ENCODE peak calls at places on chromosomes 3 and 15, in ten cellular contexts. S is fibroblast of the aortic adventitia; Z is epithelial cell of esophagus; A is thoracic aorta; C is GM12864; Y is kidney epithelial cell; E is skeletal muscle cell; W is AG04450; D is right cardiac atrium; J is CD8-positive, alpha-beta T cell. O is an unnamed sample.

GRCh38 chr3:156648086-156648485 is 26.3 kb upstream of the TIPARP start:
- DNase-seq in Y (no peak), C (no peak), W (no peak), S (no peak), E (peak), D (no peak), A (no peak), Z (peak), J (no peak), O (no peak)

GRCh38 chr3:186825294-186825821 is 17.2 kb upstream of the ADIPOQ start:
- DNase-seq in J (no peak), A (no peak), C (no peak), D (peak), W (peak), Y (no peak), Z (peak), E (peak), S (peak), O (no peak)

GRCh38 chr3:40741729-40742128 is 217.0 kb downstream of the ZNF621 start:
- DNase-seq in C (no peak), J (no peak), Z (no peak), A (no peak), S (no peak), Y (peak), E (peak), W (no peak), D (no peak), O (no peak)

GRCh38 chr15:47184003-47184404 is 533.3 kb upstream of the SEMA6D start:
- DNase-seq in A (no peak), Y (no peak), W (no peak), J (no peak), S (no peak), C (no peak), E (no peak), D (peak), Z (peak), O (no peak)

GRCh38 chr15:69044899-69045298 is 30.4 kb downstream of the NOX5 start:
- DNase-seq in A (no peak), Z (peak), W (no peak), C (no peak), Y (peak), S (peak), J (no peak), E (no peak), D (no peak), O (no peak)

GRCh38 chr15:61659571-61660190 is 400.6 kb downstream of the VPS13C start:
- DNase-seq in E (peak), C (no peak), J (no peak), D (no peak), Z (no peak), S (no peak), W (no peak), A (no peak), Y (no peak), O (no peak)

GRCh38 chr15:69906256-69907185 is 191.2 kb downstream of the TLE3 start:
- DNase-seq in E (no peak), C (no peak), J (no peak), S (no peak), W (no peak), Y (no peak), D (no peak), Z (no peak), A (no peak), O (no peak)

GRCh38 chr3:185280572-185281365 is 26.9 kb upstream of the EHHADH start:
- DNase-seq in D (no peak), Z (peak), C (no peak), W (peak), Y (no peak), E (no peak), S (peak), A (no peak), J (no peak), O (no peak)

GRCh38 chr3:122730240-122730639 is 49.6 kb downstream of the PARP14 start:
- DNase-seq in A (no peak), Y (no peak), C (no peak), E (no peak), Z (no peak), W (no peak), D (no peak), S (no peak), J (no peak), O (no peak)

GRCh38 chr3:110419096-110419495 is 652.5 kb upstream of the NECTIN3 start:
- DNase-seq in S (no peak), E (no peak), Z (peak), D (no peak), C (no peak), W (no peak), J (no peak), Y (no peak), A (no peak), O (no peak)

GRCh38 chr15:23595368-23595767 is 29.9 kb downstream of the MKRN3 start:
- DNase-seq in A (no peak), D (no peak), W (no peak), Y (no peak), C (no peak), J (no peak), S (no peak), Z (no peak), E (no peak), O (no peak)

GRCh38 chr3:31981206-31982181 is at the start of the genes OSBPL10 and ZNF860:
- DNase-seq in Z (peak), A (peak), W (peak), J (no peak), D (peak), C (no peak), S (peak), Y (peak), E (peak), O (peak)

GRCh38 chr3:30286007-30286669 is 320.3 kb upstream of the TGFBR2 start:
- DNase-seq in Y (peak), A (peak), S (peak), D (peak), Z (peak), E (peak), W (peak), J (no peak), C (no peak), O (no peak)

GRCh38 chr3:134039161-134039862 is 9.6 kb upstream of the SLCO2A1 start:
- DNase-seq in J (no peak), W (no peak), Z (peak), C (no peak), S (no peak), E (no peak), A (no peak), Y (no peak), D (no peak), O (no peak)

GRCh38 chr3:148880681-148881080 is 15.6 kb downstream of the CPA3 start:
- DNase-seq in W (no peak), S (no peak), Z (no peak), J (no peak), D (no peak), C (peak), Y (no peak), E (no peak), A (no peak), O (no peak)

GRCh38 chr15:58378241-58379085 is 53.3 kb upstream of the LIPC start:
- DNase-seq in J (no peak), E (no peak), A (no peak), Z (peak), C (no peak), S (peak), D (no peak), W (no peak), Y (peak), O (no peak)

GRCh38 chr3:72421786-72422185 is 426.5 kb downstream of the SHQ1 start:
- DNase-seq in C (no peak), J (no peak), Z (no peak), A (no peak), S (no peak), E (no peak), Y (no peak), W (no peak), D (no peak), O (no peak)

GRCh38 chr15:30985081-30985531 is 6.3 kb downstream of the MTMR10 start:
- DNase-seq in A (no peak), Y (no peak), C (no peak), E (no peak), Z (no peak), D (no peak), W (no peak), J (no peak), S (peak), O (no peak)

GRCh38 chr15:91678003-91678402 is 175.5 kb upstream of the SLCO3A1 start:
- DNase-seq in D (no peak), W (no peak), Y (no peak), A (no peak), Z (peak), S (no peak), E (no peak), J (no peak), C (no peak), O (no peak)

GRCh38 chr15:71612066-71612715 is 198.2 kb upstream of the NR2E3 start:
- DNase-seq in Y (no peak), S (peak), A (no peak), D (peak), E (no peak), Z (no peak), W (no peak), J (no peak), C (no peak), O (no peak)

GRCh38 chr15:52227456-52227855 is 36.3 kb upstream of the GNB5 start:
- DNase-seq in S (peak), D (peak), J (peak), A (peak), E (peak), C (peak), Y (peak), W (peak), Z (peak), O (peak)

GRCh38 chr15:94206463-94207167 is 24.7 kb upstream of the MCTP2 start:
- DNase-seq in Y (no peak), D (no peak), W (peak), S (no peak), J (no peak), E (no peak), Z (peak), C (no peak), A (no peak), O (peak)

GRCh38 chr15:49082960-49083359 is 36.7 kb upstream of the SECISBP2L start:
- DNase-seq in W (peak), S (peak), A (no peak), Y (no peak), J (no peak), E (no peak), Z (no peak), D (no peak), C (no peak), O (no peak)

GRCh38 chr15:95262866-95263564 is 1031.7 kb downstream of the MCTP2 start:
- DNase-seq in E (no peak), Z (peak), Y (no peak), C (no peak), W (no peak), S (peak), D (no peak), J (no peak), A (no peak), O (no peak)

GRCh38 chr3:131960324-131960723 is 74.5 kb downstream of the CPNE4 start:
- DNase-seq in W (peak), Y (no peak), D (no peak), C (no peak), Z (peak), E (peak), A (no peak), S (peak), J (no peak), O (no peak)

GRCh38 chr3:12353796-12354505 is 65.1 kb downstream of the PPARG start:
- DNase-seq in S (peak), J (no peak), C (no peak), W (no peak), D (no peak), E (peak), Y (no peak), Z (peak), A (no peak), O (no peak)

GRCh38 chr15:39504812-39505211 is 76.1 kb upstream of the THBS1 start:
- DNase-seq in D (no peak), J (no peak), S (peak), Z (peak), E (no peak), W (peak), Y (no peak), A (no peak), C (no peak), O (no peak)

GRCh38 chr3:97106652-97106989 is 292.2 kb downstream of the EPHA6 start:
- DNase-seq in W (no peak), J (no peak), E (no peak), Z (no peak), D (no peak), Y (no peak), S (no peak), A (no peak), C (no peak), O (no peak)

GRCh38 chr3:52196977-52197376 is 983 bp upstream of the ALAS1 start:
- DNase-seq in J (no peak), A (no peak), S (no peak), E (no peak), D (no peak), W (no peak), Y (no peak), C (no peak), Z (no peak), O (no peak)

GRCh38 chr3:156483961-156484787 is 70.7 kb downstream of the SSR3 start:
- DNase-seq in J (peak), D (no peak), A (no peak), W (no peak), Y (no peak), C (peak), S (peak), E (peak), Z (peak), O (peak)

GRCh38 chr3:116440196-116440595 is 5.1 kb downstream of the LSAMP start:
- DNase-seq in J (no peak), C (no peak), E (peak), S (peak), W (peak), Y (peak), D (no peak), A (no peak), Z (peak), O (no peak)

GRCh38 chr15:89783861-89784685 is 7.9 kb downstream of the MESP2 start:
- DNase-seq in E (no peak), D (no peak), Y (no peak), A (no peak), S (no peak), C (no peak), J (no peak), Z (no peak), W (no peak), O (no peak)

GRCh38 chr15:86106306-86106705 is 26.6 kb downstream of the AGBL1 start:
- DNase-seq in C (no peak), Z (no peak), D (no peak), Y (no peak), S (no peak), J (no peak), E (no peak), W (no peak), A (no peak), O (no peak)

GRCh38 chr3:63655519-63655918 is 3.0 kb downstream of the SNTN start:
- DNase-seq in E (peak), C (no peak), J (no peak), Y (peak), D (no peak), S (peak), Z (no peak), W (peak), A (no peak), O (no peak)

GRCh38 chr15:34434627-34435305 is 2.8 kb downstream of the GOLGA8A start:
- DNase-seq in W (no peak), E (no peak), D (no peak), A (no peak), C (no peak), Z (no peak), J (no peak), Y (no peak), S (no peak), O (no peak)

GRCh38 chr15:71495381-71495780 is 315.0 kb upstream of the NR2E3 start:
- DNase-seq in S (no peak), E (no peak), C (no peak), D (no peak), A (no peak), W (no peak), Z (no peak), Y (no peak), J (no peak), O (no peak)

GRCh38 chr15:23759964-23760363 is 72.9 kb upstream of the NDN start:
- DNase-seq in J (no peak), E (no peak), S (no peak), D (no peak), W (no peak), C (no peak), A (no peak), Y (no peak), Z (no peak), O (no peak)

GRCh38 chr15:96804754-96805153 is 474.3 kb downstream of the NR2F2 start:
- DNase-seq in W (no peak), C (no peak), J (no peak), Y (no peak), S (no peak), D (no peak), Z (no peak), A (no peak), E (no peak), O (no peak)

GRCh38 chr3:196272826-196273225 is 14.7 kb downstream of the PCYT1A start:
- DNase-seq in J (no peak), Y (no peak), Z (no peak), A (no peak), W (no peak), S (no peak), E (no peak), D (no peak), C (no peak), O (no peak)

GRCh38 chr3:196270499-196270898 is 17.0 kb downstream of the PCYT1A start:
- DNase-seq in E (no peak), Z (no peak), S (no peak), A (no peak), J (no peak), W (no peak), Y (no peak), C (no peak), D (no peak), O (no peak)

GRCh38 chr3:196274585-196274984 is 12.9 kb downstream of the PCYT1A start:
- DNase-seq in E (no peak), W (no peak), Z (peak), A (no peak), C (peak), D (no peak), S (no peak), Y (no peak), J (peak), O (peak)

GRCh38 chr3:196273655-196274054 is 13.9 kb downstream of the PCYT1A start:
- DNase-seq in S (no peak), Y (no peak), A (no peak), Z (no peak), C (no peak), E (no peak), W (no peak), D (peak), J (no peak), O (no peak)

DNA sequence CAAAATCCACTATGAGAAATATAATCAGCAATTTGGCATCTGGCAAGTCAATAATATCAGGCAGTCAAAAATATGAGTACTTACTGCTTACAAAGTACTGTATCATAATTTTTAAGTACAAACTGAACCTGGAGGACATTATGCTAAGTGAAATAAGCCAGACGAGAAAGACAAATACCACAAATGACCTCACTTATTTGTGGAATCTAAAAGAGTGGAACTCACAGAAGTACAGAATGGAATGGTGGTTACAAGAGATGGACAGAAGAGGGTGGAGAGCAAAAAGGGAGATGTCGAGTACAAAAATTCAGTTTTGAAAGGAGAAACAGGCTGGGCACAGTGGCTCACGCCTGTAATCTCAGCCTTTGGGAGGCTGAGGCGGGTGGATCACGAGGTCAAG is 12.4 kb downstream of the PCYT1A start:
- DNase-seq in C (no peak), W (no peak), D (no peak), J (no peak), S (no peak), Z (no peak), Y (no peak), A (no peak), E (no peak), O (no peak)
- H3K4me3 ChIP-seq in C (no peak), W (no peak), D (no peak), J (no peak), S (no peak), Z (no peak), Y (no peak), A (no peak), E (no peak), O (peak)

GRCh38 chr15:41334293-41335120 is 1.8 kb downstream of the NUSAP1 start:
- DNase-seq in Z (no peak), J (no peak), E (no peak), D (no peak), S (no peak), C (no peak), Y (no peak), W (no peak), A (no peak), O (no peak)
- H3K4me3 ChIP-seq in Z (peak), J (no peak), E (no peak), D (no peak), S (no peak), C (peak), Y (peak), W (no peak), A (no peak), O (no peak)

GRCh38 chr15:73599934-73600333 is 33.3 kb downstream of the NPTN start:
- DNase-seq in C (no peak), J (no peak), W (no peak), A (no peak), E (no peak), Y (peak), D (no peak), S (no peak), Z (peak), O (no peak)

GRCh38 chr15:73601449-73602425 is 31.5 kb downstream of the NPTN start:
- DNase-seq in J (no peak), Y (no peak), S (peak), Z (peak), C (no peak), W (no peak), D (peak), E (no peak), A (no peak), O (no peak)

GRCh38 chr15:73602444-73602843 is 30.7 kb downstream of the NPTN start:
- DNase-seq in W (no peak), J (no peak), D (no peak), A (no peak), C (no peak), E (no peak), S (no peak), Z (peak), Y (no peak), O (no peak)

GRCh38 chr15:73598540-73599195 is 34.5 kb downstream of the NPTN start:
- DNase-seq in A (no peak), D (peak), Y (no peak), C (no peak), J (no peak), W (no peak), S (peak), E (no peak), Z (no peak), O (no peak)

GRCh38 chr15:73600413-73601050 is 32.7 kb downstream of the NPTN start:
- DNase-seq in C (no peak), Y (no peak), W (no peak), S (no peak), A (no peak), J (no peak), Z (no peak), E (no peak), D (no peak), O (no peak)
- H3K4me3 ChIP-seq in C (no peak), Y (no peak), W (no peak), S (no peak), A (no peak), J (no peak), Z (no peak), E (no peak), D (no peak), O (no peak)

DNA sequence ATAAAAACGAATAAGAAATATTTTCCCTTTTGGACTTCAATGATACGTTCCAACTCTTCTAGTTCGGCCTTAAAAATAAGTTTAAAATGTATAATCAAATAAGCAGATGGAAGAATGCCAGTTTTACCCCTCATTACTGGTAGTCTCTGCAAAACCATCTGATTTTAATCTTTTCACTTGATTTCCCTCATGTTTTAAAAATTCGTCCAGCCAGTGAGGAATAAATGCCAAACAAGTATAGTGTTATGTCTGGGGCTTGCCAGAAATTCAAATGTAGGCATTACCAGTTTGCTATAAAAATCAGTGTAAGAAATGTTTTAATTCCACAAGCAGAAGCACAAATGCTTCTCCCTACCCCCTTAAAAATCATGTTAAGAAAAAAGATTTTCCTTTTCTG is 161.9 kb upstream of the ARHGEF26 start:
- DNase-seq in S (no peak), W (no peak), Z (no peak), C (no peak), J (no peak), A (no peak), D (no peak), E (no peak), Y (no peak), O (no peak)
- H3K4me3 ChIP-seq in S (no peak), W (no peak), Z (no peak), C (no peak), J (no peak), A (no peak), D (no peak), E (no peak), Y (no peak), O (no peak)

GRCh38 chr3:151393146-151393831 is 8.7 kb upstream of the P2RY12 start:
- DNase-seq in E (no peak), A (no peak), W (no peak), Y (no peak), Z (no peak), J (no peak), C (no peak), D (no peak), S (no peak), O (no peak)
- H3K4me3 ChIP-seq in E (no peak), A (no peak), W (no peak), Y (no peak), Z (no peak), J (no peak), C (no peak), D (no peak), S (no peak), O (no peak)

GRCh38 chr3:169765281-169765624 is 393 bp upstream of the TERC start:
- DNase-seq in J (no peak), E (no peak), C (no peak), Y (no peak), S (no peak), A (no peak), W (no peak), D (no peak), Z (no peak), O (no peak)
- H3K4me3 ChIP-seq in J (no peak), E (peak), C (peak), Y (peak), S (peak), A (peak), W (peak), D (peak), Z (peak), O (peak)

GRCh38 chr3:106957021-106957420 is 420.2 kb upstream of the CCDC54 start:
- DNase-seq in S (peak), E (peak), W (peak), Z (no peak), J (no peak), D (no peak), A (no peak), Y (no peak), C (no peak), O (no peak)
- H3K4me3 ChIP-seq in S (no peak), E (no peak), W (no peak), Z (no peak), J (no peak), D (no peak), A (no peak), Y (no peak), C (no peak), O (no peak)